ENCODE peak calls at places on chromosomes 1 and 21, in ten cellular contexts. O is A549, N is AG20443, U is GOT3, S is astrocyte of the hippocampus, G is AG09319, X is lung microvascular endothelial cell, D is cardiac muscle cell, K is NCI-H345, P is MCF 10A. C is an unnamed sample.

GRCh38 chr21:24545807-24546361 is 1061.4 kb downstream of the MRPL39 start:
- DNase-seq in O (no peak), K (no peak), D (no peak), X (no peak), G (no peak), S (no peak), U (no peak), P (no peak), N (no peak), C (no peak)

GRCh38 chr1:109493227-109493626 is 667 bp upstream of the CYB561D1 start:
- DNase-seq in X (no peak), N (no peak), K (no peak), S (no peak), U (no peak), P (no peak), O (no peak), G (no peak), D (no peak), C (no peak)

GRCh38 chr1:203172184-203173115 is 3.2 kb downstream of the MYBPH start:
- DNase-seq in P (peak; percentile 89), D (peak; percentile 82), G (no peak), N (peak; percentile 91), K (peak; percentile 57), S (peak; percentile 72), O (peak; percentile 78), U (peak; percentile 15), X (peak; percentile 57), C (peak; percentile 48)

GRCh38 chr1:2566106-2567045 is 10.2 kb downstream of the TNFRSF14 start:
- DNase-seq in S (peak; percentile 75), K (no peak), P (no peak), G (no peak), U (no peak), N (no peak), X (no peak), D (no peak), O (no peak), C (no peak)

GRCh38 chr1:246811985-246812384 is 87.8 kb downstream of the SCCPDH start:
- DNase-seq in G (no peak), N (no peak), O (no peak), S (no peak), X (no peak), K (no peak), D (no peak), P (no peak), U (no peak), C (no peak)

GRCh38 chr1:215473943-215474342 is 93.2 kb upstream of the KCTD3 start:
- DNase-seq in N (peak; percentile 66), P (no peak), U (no peak), S (no peak), G (no peak), K (no peak), D (peak; percentile 11), X (no peak), O (no peak), C (peak; percentile 38)

GRCh38 chr1:29390075-29390474 is 153.8 kb downstream of the PTPRU start:
- DNase-seq in U (no peak), D (no peak), S (no peak), P (no peak), N (no peak), O (no peak), K (no peak), G (no peak), X (no peak), C (no peak)

GRCh38 chr1:147567594-147568381 is 26.5 kb downstream of the BCL9 start:
- DNase-seq in D (no peak), N (no peak), X (no peak), S (peak; percentile 39), U (no peak), K (no peak), P (no peak), G (no peak), O (no peak), C (no peak)

GRCh38 chr1:16926491-16927195 is 4.9 kb downstream of the CROCC start:
- DNase-seq in N (no peak), O (no peak), X (peak; percentile 9), S (peak; percentile 89), G (no peak), P (no peak), D (no peak), U (no peak), K (peak; percentile 97), C (no peak)

GRCh38 chr1:223876643-223877042 is 30.9 kb upstream of the TP53BP2 start:
- DNase-seq in U (no peak), P (no peak), X (no peak), K (no peak), D (no peak), G (no peak), N (no peak), S (no peak), O (no peak), C (no peak)

GRCh38 chr1:168004531-168004930 is 67.7 kb upstream of the MPC2 start:
- DNase-seq in D (no peak), S (no peak), G (no peak), N (no peak), X (no peak), P (no peak), U (no peak), K (no peak), O (no peak), C (no peak)

GRCh38 chr1:79732950-79733349 is 726.4 kb upstream of the ADGRL4 start:
- DNase-seq in G (no peak), O (no peak), P (no peak), U (no peak), D (no peak), N (no peak), K (no peak), X (no peak), S (no peak), C (no peak)

GRCh38 chr1:150576794-150577556 is 2.4 kb downstream of the MCL1 start:
- DNase-seq in G (no peak), S (peak; percentile 59), X (peak; percentile 44), U (no peak), O (no peak), P (no peak), D (peak; percentile 49), N (no peak), K (no peak), C (peak; percentile 47)

GRCh38 chr1:25847929-25848328 is 11.3 kb downstream of the AUNIP start:
- DNase-seq in U (no peak), P (no peak), D (no peak), K (no peak), O (no peak), S (no peak), N (no peak), X (no peak), G (no peak), C (no peak)

GRCh38 chr1:41977329-41977728 is 58.6 kb upstream of the HIVEP3 start:
- DNase-seq in X (no peak), U (no peak), D (no peak), S (no peak), G (no peak), N (no peak), O (no peak), P (no peak), K (peak; percentile 89), C (no peak)

GRCh38 chr1:150606743-150607142 is 22.7 kb downstream of the ENSA start:
- DNase-seq in G (no peak), S (no peak), O (no peak), K (no peak), N (no peak), D (no peak), P (no peak), X (no peak), U (no peak), C (no peak)

GRCh38 chr1:32372149-32372756 is 9.9 kb downstream of the TSSK3 start:
- DNase-seq in X (peak; percentile 21), D (no peak), U (no peak), K (no peak), N (no peak), S (no peak), G (no peak), P (no peak), O (no peak), C (peak; percentile 28)

GRCh38 chr1:53081384-53082066 is 19.5 kb downstream of the PODN start:
- DNase-seq in U (no peak), D (no peak), S (no peak), P (no peak), G (no peak), O (no peak), K (no peak), X (no peak), N (no peak), C (no peak)

GRCh38 chr1:180917306-180918065 is 4.8 kb downstream of the KIAA1614 start:
- DNase-seq in X (no peak), U (no peak), O (peak; percentile 25), P (peak; percentile 39), N (no peak), D (peak; percentile 38), G (no peak), K (no peak), S (no peak), C (no peak)

GRCh38 chr1:240350910-240351331 is 259.2 kb downstream of the FMN2 start:
- DNase-seq in K (no peak), P (no peak), X (no peak), D (no peak), N (peak; percentile 75), O (no peak), G (no peak), U (no peak), S (peak; percentile 58), C (peak; percentile 57)

GRCh38 chr1:230986976-230987375 is 8.1 kb downstream of the ARV1 start:
- DNase-seq in G (no peak), O (peak; percentile 38), D (peak; percentile 34), P (peak; percentile 90), K (no peak), S (peak; percentile 13), N (no peak), U (no peak), X (peak; percentile 71), C (peak; percentile 78)

GRCh38 chr1:175704621-175705020 is 38.8 kb downstream of the TNR start:
- DNase-seq in X (no peak), G (no peak), P (no peak), S (no peak), N (no peak), U (no peak), K (no peak), O (no peak), D (no peak), C (no peak)

GRCh38 chr1:18058522-18058921 is 49.1 kb upstream of the IGSF21 start:
- DNase-seq in P (no peak), X (no peak), U (no peak), S (no peak), N (no peak), K (no peak), G (no peak), D (no peak), O (no peak), C (no peak)

GRCh38 chr1:159932296-159933285 is 7.3 kb upstream of the TAGLN2 start:
- DNase-seq in D (no peak), G (no peak), K (peak; percentile 1), O (no peak), X (no peak), S (peak; percentile 38), U (no peak), N (no peak), P (no peak), C (no peak)

GRCh38 chr21:27101533-27101932 is 134.6 kb upstream of the ADAMTS5 start:
- DNase-seq in X (no peak), D (no peak), G (no peak), S (no peak), O (no peak), U (no peak), K (no peak), P (no peak), N (no peak), C (no peak)

C was measured in mesenchymal stem cell.